ENCODE peak calls at places on chromosomes 4 and X, in five cellular contexts. C is NCI-H1092 treated with DMSO at 0.1 percent for 48 hours, L is adipocyte, J is progenitor cell of endocrine pancreas, G is SIG-M5. T is an unnamed sample.

GRCh38 chr4:167475951-167476350 is 241.7 kb upstream of the SPOCK3 start:
- DNase-seq in J (no peak), G (no peak), L (no peak), C (no peak), T (no peak)

GRCh38 chr4:169244210-169244609 is 26.5 kb downstream of the SH3RF1 start:
- DNase-seq in J (no peak), L (peak), C (no peak), G (no peak), T (no peak)

GRCh38 chrX:84737471-84737871 is 235.2 kb upstream of the HDX start:
- DNase-seq in J (no peak), C (no peak), G (no peak), L (peak), T (no peak)

GRCh38 chr4:776743-777441 is 49.0 kb downstream of the CPLX1 start:
- DNase-seq in L (no peak), G (no peak), C (no peak), J (no peak), T (no peak)

GRCh38 chrX:71099736-71100135 is 4.1 kb downstream of the FOXO4 start:
- DNase-seq in L (no peak), C (no peak), J (no peak), G (no peak), T (no peak)

GRCh38 chrX:65635371-65635770 is 32.1 kb upstream of the MSN start:
- DNase-seq in C (no peak), J (no peak), L (peak), G (no peak), T (no peak)

GRCh38 chr4:26226978-26227377 is 93.8 kb upstream of the RBPJ start:
- DNase-seq in L (no peak), J (no peak), G (no peak), C (no peak), T (no peak)

GRCh38 chr4:76781698-76782595 is 116.0 kb downstream of the SOWAHB start:
- DNase-seq in C (no peak), J (no peak), L (peak), G (no peak), T (no peak)

GRCh38 chr4:38670939-38671593 is 7.1 kb downstream of the KLF3 start:
- DNase-seq in C (no peak), G (no peak), J (no peak), L (no peak), T (no peak)

GRCh38 chr4:176971576-176972105 is 178.9 kb upstream of the VEGFC start:
- DNase-seq in J (no peak), C (no peak), L (no peak), G (no peak), T (no peak)

GRCh38 chrX:119272882-119273806 is 37.1 kb downstream of the PGRMC1 start:
- DNase-seq in J (no peak), G (no peak), L (peak), C (no peak), T (peak)

GRCh38 chr4:38605794-38606586 is 58.0 kb upstream of the KLF3 start:
- DNase-seq in L (no peak), C (peak), J (no peak), G (no peak), T (peak)

GRCh38 chr4:3522651-3523050 is 9.6 kb downstream of the LRPAP1 start:
- DNase-seq in C (no peak), G (no peak), J (no peak), L (no peak), T (no peak)

GRCh38 chr4:111406036-111406435 is 739.2 kb upstream of the FAM241A start:
- DNase-seq in G (no peak), C (no peak), J (no peak), L (peak), T (no peak)

GRCh38 chr4:74058048-74058651 is 19.7 kb upstream of the CXCL3 start:
- DNase-seq in J (no peak), C (no peak), G (no peak), L (no peak), T (no peak)

GRCh38 chr4:3308691-3309090 is 15.9 kb downstream of the RGS12 start:
- DNase-seq in C (no peak), J (no peak), G (no peak), L (no peak), T (no peak)

GRCh38 chr4:112287258-112287873 is 1.7 kb upstream of the TIFA start:
- DNase-seq in L (no peak), C (no peak), J (no peak), G (no peak), T (no peak)

GRCh38 chr4:101019941-101020401 is 327.4 kb downstream of the PPP3CA start:
- DNase-seq in L (no peak), C (no peak), J (no peak), G (no peak), T (no peak)

T was measured in NCI-H748 treated with DMSO at 0.1 percent for 48 hours.